ENCODE peak calls at places on chromosome 17, in six cellular contexts. One of them, this sample, is unnamed.

GRCh38 chr17:74953129-74953687 is 17.5 kb downstream of the OTOP3 start:
- DNase-seq in iPS-NIHi11: no peak
- DNase-seq in GM10248: no peak
- DNase-seq in GM12864: no peak
- DNase-seq in transverse colon: peak; percentile 45
- DNase-seq in stimulated activated naive CD8-positive, alpha-beta T cell treated with anti-CD3 and anti-CD28 coated beads, Interleukin-15, amount 100 ng/mL, for 72 hours: no peak
- DNase-seq in this sample: no peak

GRCh38 chr17:27558842-27559505 is 72.0 kb upstream of the LGALS9 start:
- DNase-seq in GM12864: no peak
- DNase-seq in GM10248: no peak
- DNase-seq in transverse colon: peak; percentile 51
- DNase-seq in stimulated activated naive CD8-positive, alpha-beta T cell treated with anti-CD3 and anti-CD28 coated beads, Interleukin-15, amount 100 ng/mL, for 72 hours: no peak
- DNase-seq in iPS-NIHi11: no peak
- DNase-seq in this sample: no peak

GRCh38 chr17:39949028-39949427 is 13.8 kb upstream of the GSDMA start:
- DNase-seq in stimulated activated naive CD8-positive, alpha-beta T cell treated with anti-CD3 and anti-CD28 coated beads, Interleukin-15, amount 100 ng/mL, for 72 hours: no peak
- DNase-seq in GM12864: no peak
- DNase-seq in GM10248: no peak
- DNase-seq in iPS-NIHi11: no peak
- DNase-seq in transverse colon: no peak
- DNase-seq in this sample: no peak

GRCh38 chr17:12519956-12520594 is 145.6 kb upstream of the MYOCD start:
- DNase-seq in stimulated activated naive CD8-positive, alpha-beta T cell treated with anti-CD3 and anti-CD28 coated beads, Interleukin-15, amount 100 ng/mL, for 72 hours: no peak
- DNase-seq in iPS-NIHi11: no peak
- DNase-seq in GM12864: no peak
- DNase-seq in transverse colon: no peak
- DNase-seq in GM10248: no peak
- DNase-seq in this sample: no peak

GRCh38 chr17:63984206-63984605 is 11.5 kb upstream of the SCN4A start:
- DNase-seq in iPS-NIHi11: no peak
- DNase-seq in GM12864: no peak
- DNase-seq in GM10248: no peak
- DNase-seq in stimulated activated naive CD8-positive, alpha-beta T cell treated with anti-CD3 and anti-CD28 coated beads, Interleukin-15, amount 100 ng/mL, for 72 hours: no peak
- DNase-seq in transverse colon: no peak
- DNase-seq in this sample: no peak

GRCh38 chr17:74389094-74389753 is 21.9 kb downstream of the GPR142 start:
- DNase-seq in GM10248: no peak
- DNase-seq in stimulated activated naive CD8-positive, alpha-beta T cell treated with anti-CD3 and anti-CD28 coated beads, Interleukin-15, amount 100 ng/mL, for 72 hours: no peak
- DNase-seq in iPS-NIHi11: no peak
- DNase-seq in GM12864: no peak
- DNase-seq in transverse colon: no peak
- DNase-seq in this sample: no peak

GRCh38 chr17:68057531-68057952 is 22.0 kb downstream of the KPNA2 start:
- DNase-seq in GM12864: no peak
- DNase-seq in iPS-NIHi11: peak; percentile 7
- DNase-seq in GM10248: no peak
- DNase-seq in stimulated activated naive CD8-positive, alpha-beta T cell treated with anti-CD3 and anti-CD28 coated beads, Interleukin-15, amount 100 ng/mL, for 72 hours: no peak
- DNase-seq in transverse colon: peak; percentile 35
- DNase-seq in this sample: no peak

GRCh38 chr17:17235212-17236174 is 1.5 kb downstream of the FLCN start:
- DNase-seq in GM10248: no peak
- DNase-seq in transverse colon: no peak
- DNase-seq in GM12864: no peak
- DNase-seq in stimulated activated naive CD8-positive, alpha-beta T cell treated with anti-CD3 and anti-CD28 coated beads, Interleukin-15, amount 100 ng/mL, for 72 hours: no peak
- DNase-seq in iPS-NIHi11: no peak
- DNase-seq in this sample: no peak

GRCh38 chr17:62628845-62629555 is 1.5 kb downstream of the MRC2 start:
- DNase-seq in transverse colon: no peak
- DNase-seq in stimulated activated naive CD8-positive, alpha-beta T cell treated with anti-CD3 and anti-CD28 coated beads, Interleukin-15, amount 100 ng/mL, for 72 hours: no peak
- DNase-seq in GM10248: peak; percentile 18
- DNase-seq in GM12864: no peak
- DNase-seq in iPS-NIHi11: peak; percentile 52
- DNase-seq in this sample: no peak